ENCODE peak calls at places on chromosomes 12 and 14, in six cellular contexts. One of them, this sample, is unnamed.

GRCh38 chr12:106287364-106287763 is 15.2 kb upstream of the TCP11L2 start:
- DNase-seq in dermis microvascular lymphatic vessel endothelial cell: no peak
- DNase-seq in T-helper 1 cell: no peak
- DNase-seq in NCI-H2171: no peak
- DNase-seq in stimulated activated CD4-positive, alpha-beta T cell treated with anti-CD3 and anti-CD28 coated beads, Interleukin-1b, Interleukin-23, amount 100 ng/mL, for 24 hours: no peak
- DNase-seq in adipocyte: no peak
- DNase-seq in this sample: no peak

GRCh38 chr14:82565825-82566224 is 1032.2 kb upstream of the SEL1L start:
- DNase-seq in stimulated activated CD4-positive, alpha-beta T cell treated with anti-CD3 and anti-CD28 coated beads, Interleukin-1b, Interleukin-23, amount 100 ng/mL, for 24 hours: no peak
- DNase-seq in dermis microvascular lymphatic vessel endothelial cell: no peak
- DNase-seq in T-helper 1 cell: no peak
- DNase-seq in adipocyte: no peak
- DNase-seq in NCI-H2171: no peak
- DNase-seq in this sample: no peak

GRCh38 chr12:65015850-65016249 is 105.3 kb downstream of the WIF1 start:
- DNase-seq in adipocyte: no peak
- DNase-seq in stimulated activated CD4-positive, alpha-beta T cell treated with anti-CD3 and anti-CD28 coated beads, Interleukin-1b, Interleukin-23, amount 100 ng/mL, for 24 hours: no peak
- DNase-seq in dermis microvascular lymphatic vessel endothelial cell: no peak
- DNase-seq in T-helper 1 cell: no peak
- DNase-seq in NCI-H2171: no peak
- DNase-seq in this sample: no peak

GRCh38 chr12:100826323-100826722 is 31.7 kb downstream of the ANO4 start:
- DNase-seq in T-helper 1 cell: no peak
- DNase-seq in NCI-H2171: no peak
- DNase-seq in adipocyte: peak
- DNase-seq in stimulated activated CD4-positive, alpha-beta T cell treated with anti-CD3 and anti-CD28 coated beads, Interleukin-1b, Interleukin-23, amount 100 ng/mL, for 24 hours: no peak
- DNase-seq in dermis microvascular lymphatic vessel endothelial cell: peak
- DNase-seq in this sample: no peak

GRCh38 chr12:66693901-66694513 is 15.1 kb upstream of the GRIP1 start:
- DNase-seq in dermis microvascular lymphatic vessel endothelial cell: peak
- DNase-seq in T-helper 1 cell: no peak
- DNase-seq in NCI-H2171: peak
- DNase-seq in stimulated activated CD4-positive, alpha-beta T cell treated with anti-CD3 and anti-CD28 coated beads, Interleukin-1b, Interleukin-23, amount 100 ng/mL, for 24 hours: no peak
- DNase-seq in adipocyte: peak
- DNase-seq in this sample: no peak

GRCh38 chr12:50201987-50202521 is 34.9 kb upstream of the CERS5 start:
- DNase-seq in dermis microvascular lymphatic vessel endothelial cell: peak
- DNase-seq in NCI-H2171: no peak
- DNase-seq in T-helper 1 cell: no peak
- DNase-seq in adipocyte: peak
- DNase-seq in stimulated activated CD4-positive, alpha-beta T cell treated with anti-CD3 and anti-CD28 coated beads, Interleukin-1b, Interleukin-23, amount 100 ng/mL, for 24 hours: no peak
- DNase-seq in this sample: no peak

GRCh38 chr12:76706099-76706498 is 57.8 kb upstream of the ZDHHC17 start:
- DNase-seq in adipocyte: peak
- DNase-seq in T-helper 1 cell: no peak
- DNase-seq in NCI-H2171: no peak
- DNase-seq in dermis microvascular lymphatic vessel endothelial cell: no peak
- DNase-seq in stimulated activated CD4-positive, alpha-beta T cell treated with anti-CD3 and anti-CD28 coated beads, Interleukin-1b, Interleukin-23, amount 100 ng/mL, for 24 hours: no peak
- DNase-seq in this sample: no peak

GRCh38 chr14:99698642-99699041 is 14.5 kb downstream of the CYP46A1 start:
- DNase-seq in stimulated activated CD4-positive, alpha-beta T cell treated with anti-CD3 and anti-CD28 coated beads, Interleukin-1b, Interleukin-23, amount 100 ng/mL, for 24 hours: no peak
- DNase-seq in adipocyte: peak
- DNase-seq in dermis microvascular lymphatic vessel endothelial cell: no peak
- DNase-seq in T-helper 1 cell: no peak
- DNase-seq in NCI-H2171: no peak
- DNase-seq in this sample: no peak

GRCh38 chr14:37655418-37655817 is 60.0 kb downstream of the TTC6 start:
- DNase-seq in dermis microvascular lymphatic vessel endothelial cell: no peak
- DNase-seq in adipocyte: no peak
- DNase-seq in T-helper 1 cell: no peak
- DNase-seq in stimulated activated CD4-positive, alpha-beta T cell treated with anti-CD3 and anti-CD28 coated beads, Interleukin-1b, Interleukin-23, amount 100 ng/mL, for 24 hours: no peak
- DNase-seq in NCI-H2171: no peak
- DNase-seq in this sample: no peak

GRCh38 chr12:53268637-53269562 is 801 bp downstream of the ESPL1 start:
- DNase-seq in stimulated activated CD4-positive, alpha-beta T cell treated with anti-CD3 and anti-CD28 coated beads, Interleukin-1b, Interleukin-23, amount 100 ng/mL, for 24 hours: no peak
- DNase-seq in adipocyte: peak
- DNase-seq in NCI-H2171: no peak
- DNase-seq in T-helper 1 cell: no peak
- DNase-seq in dermis microvascular lymphatic vessel endothelial cell: no peak
- DNase-seq in this sample: no peak

GRCh38 chr14:69260246-69260978 is 454 bp downstream of the GALNT16 start:
- DNase-seq in stimulated activated CD4-positive, alpha-beta T cell treated with anti-CD3 and anti-CD28 coated beads, Interleukin-1b, Interleukin-23, amount 100 ng/mL, for 24 hours: no peak
- DNase-seq in NCI-H2171: peak
- DNase-seq in adipocyte: peak
- DNase-seq in T-helper 1 cell: no peak
- DNase-seq in dermis microvascular lymphatic vessel endothelial cell: no peak
- DNase-seq in this sample: no peak

GRCh38 chr12:110600254-110600653 is 13.7 kb upstream of the TCTN1 start:
- DNase-seq in stimulated activated CD4-positive, alpha-beta T cell treated with anti-CD3 and anti-CD28 coated beads, Interleukin-1b, Interleukin-23, amount 100 ng/mL, for 24 hours: no peak
- DNase-seq in T-helper 1 cell: no peak
- DNase-seq in dermis microvascular lymphatic vessel endothelial cell: peak
- DNase-seq in NCI-H2171: peak
- DNase-seq in adipocyte: peak
- DNase-seq in this sample: no peak

GRCh38 chr12:12194206-12194605 is 72.6 kb downstream of the LRP6 start:
- DNase-seq in dermis microvascular lymphatic vessel endothelial cell: no peak
- DNase-seq in NCI-H2171: no peak
- DNase-seq in T-helper 1 cell: no peak
- DNase-seq in stimulated activated CD4-positive, alpha-beta T cell treated with anti-CD3 and anti-CD28 coated beads, Interleukin-1b, Interleukin-23, amount 100 ng/mL, for 24 hours: no peak
- DNase-seq in adipocyte: no peak
- DNase-seq in this sample: no peak

GRCh38 chr12:49875115-49875720 is 28.5 kb downstream of the FAIM2 start:
- DNase-seq in dermis microvascular lymphatic vessel endothelial cell: no peak
- DNase-seq in T-helper 1 cell: no peak
- DNase-seq in adipocyte: no peak
- DNase-seq in NCI-H2171: no peak
- DNase-seq in stimulated activated CD4-positive, alpha-beta T cell treated with anti-CD3 and anti-CD28 coated beads, Interleukin-1b, Interleukin-23, amount 100 ng/mL, for 24 hours: no peak
- DNase-seq in this sample: no peak

GRCh38 chr14:106518054-106518943 is 991.9 kb downstream of the TMEM121 start:
- DNase-seq in stimulated activated CD4-positive, alpha-beta T cell treated with anti-CD3 and anti-CD28 coated beads, Interleukin-1b, Interleukin-23, amount 100 ng/mL, for 24 hours: peak
- DNase-seq in NCI-H2171: no peak
- DNase-seq in dermis microvascular lymphatic vessel endothelial cell: no peak
- DNase-seq in adipocyte: no peak
- DNase-seq in T-helper 1 cell: peak
- DNase-seq in this sample: peak

GRCh38 chr14:47346849-47347248 is 328.6 kb downstream of the MDGA2 start:
- DNase-seq in NCI-H2171: no peak
- DNase-seq in stimulated activated CD4-positive, alpha-beta T cell treated with anti-CD3 and anti-CD28 coated beads, Interleukin-1b, Interleukin-23, amount 100 ng/mL, for 24 hours: no peak
- DNase-seq in dermis microvascular lymphatic vessel endothelial cell: no peak
- DNase-seq in adipocyte: no peak
- DNase-seq in T-helper 1 cell: no peak
- DNase-seq in this sample: no peak

GRCh38 chr12:90741611-90742010 is 213.4 kb downstream of the CCER1 start:
- DNase-seq in T-helper 1 cell: no peak
- DNase-seq in dermis microvascular lymphatic vessel endothelial cell: no peak
- DNase-seq in stimulated activated CD4-positive, alpha-beta T cell treated with anti-CD3 and anti-CD28 coated beads, Interleukin-1b, Interleukin-23, amount 100 ng/mL, for 24 hours: no peak
- DNase-seq in adipocyte: peak
- DNase-seq in NCI-H2171: peak
- DNase-seq in this sample: no peak

This sample was measured in T-helper 17 cell.